ENCODE peak calls at places on chromosomes 5 and 9, in four cellular contexts. Y is CD8-positive, alpha-beta T cell; V is ovary; A is endodermal cell. F is an unnamed sample.

GRCh38 chr9:80797427-80797825 is 891.9 kb downstream of the TLE1 start:
- DNase-seq in V (no peak), Y (no peak), A (no peak), F (peak; percentile 63)

GRCh38 chr9:113509463-113509862 is 45.9 kb downstream of the RGS3 start:
- DNase-seq in V (no peak), Y (no peak), A (no peak), F (no peak)

GRCh38 chr9:29685531-29685930 is 2112.2 kb upstream of the C9orf72 start:
- DNase-seq in Y (no peak), A (no peak), V (no peak), F (no peak)

GRCh38 chr9:96367943-96368342 is 15.6 kb downstream of the SLC35D2 start:
- DNase-seq in V (no peak), A (no peak), Y (no peak), F (no peak)

GRCh38 chr5:60487466-60487865 is 212.5 kb downstream of the DEPDC1B start:
- DNase-seq in Y (no peak), A (no peak), V (no peak), F (no peak)

GRCh38 chr9:107759823-107760166 is 270.2 kb upstream of the KLF4 start:
- DNase-seq in V (no peak), Y (no peak), A (no peak), F (no peak)

GRCh38 chr5:130476325-130476724 is 572.1 kb downstream of the CHSY3 start:
- DNase-seq in Y (no peak), V (no peak), A (no peak), F (no peak)

GRCh38 chr5:137101544-137101943 is 397.6 kb downstream of the SPOCK1 start:
- DNase-seq in A (no peak), V (no peak), Y (no peak), F (no peak)

GRCh38 chr9:20640331-20641187 is 18.3 kb upstream of the MLLT3 start:
- DNase-seq in Y (peak; percentile 84), V (peak; percentile 18), A (no peak), F (peak; percentile 93)

GRCh38 chr5:66959668-66960067 is 236.9 kb downstream of the CD180 start:
- DNase-seq in Y (no peak), V (no peak), A (no peak), F (no peak)

GRCh38 chr5:128684951-128685350 is 146.9 kb upstream of the FBN2 start:
- DNase-seq in A (no peak), Y (no peak), V (no peak), F (no peak)

GRCh38 chr9:6680797-6681146 is 35.2 kb upstream of the GLDC start:
- DNase-seq in Y (no peak), V (no peak), A (no peak), F (no peak)

GRCh38 chr9:94983552-94983951 is 257.1 kb downstream of the AOPEP start:
- DNase-seq in A (no peak), V (no peak), Y (no peak), F (no peak)

GRCh38 chr5:142726188-142726731 is 40.4 kb upstream of the FGF1 start:
- DNase-seq in Y (no peak), V (no peak), A (no peak), F (no peak)

GRCh38 chr9:81814794-81815464 is 113.3 kb upstream of the SPATA31D4 start:
- DNase-seq in Y (no peak), A (no peak), V (no peak), F (no peak)

GRCh38 chr5:174972291-174972690 is 247.9 kb downstream of the MSX2 start:
- DNase-seq in Y (no peak), A (no peak), V (no peak), F (no peak)

GRCh38 chr9:5459289-5459829 is 9.0 kb downstream of the CD274 start:
- DNase-seq in Y (no peak), A (peak; percentile 53), V (no peak), F (no peak)

GRCh38 chr5:132011561-132012384 is at the start of gene ACSL6:
- DNase-seq in Y (peak; percentile 63), A (peak; percentile 81), V (peak; percentile 21), F (no peak)

GRCh38 chr9:136291306-136292025 is 12.4 kb downstream of the CCDC187 start:
- DNase-seq in Y (no peak), V (no peak), A (no peak), F (no peak)

DNA sequence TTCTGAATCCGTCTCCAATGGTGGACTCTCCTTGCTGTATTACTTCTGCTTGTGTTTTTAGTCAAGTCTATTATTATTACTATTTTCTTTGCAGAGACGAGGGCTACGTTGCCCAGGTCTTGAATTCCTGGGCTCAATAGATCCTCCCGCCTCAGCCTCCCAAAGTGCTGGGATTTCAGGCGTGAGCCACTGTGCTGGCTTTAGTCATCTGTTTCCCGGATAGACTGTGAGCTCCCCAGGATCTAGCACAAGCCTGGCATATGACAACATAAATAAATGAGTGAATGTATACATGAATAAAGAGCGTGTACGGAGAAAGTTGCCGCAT is 439 bp upstream of the DDX46 start:
- DNase-seq in A (no peak), V (no peak), Y (no peak), F (no peak)
- H3K27ac ChIP-seq in A (no peak overlapping the region), V (no peak overlapping the region), Y (peak overlapping the region; percentile 18), F (peak overlapping the region; percentile 91)

GRCh38 chr5:125115180-125115495 is 368.7 kb upstream of the ZNF608 start:
- DNase-seq in Y (no peak), V (no peak), A (no peak), F (no peak)
- H3K4me3 ChIP-seq in Y (no peak overlapping the region), V (no peak overlapping the region), A (no peak overlapping the region), F (no peak overlapping the region)

GRCh38 chr9:122195875-122196274 is 32.9 kb downstream of the LHX6 start:
- DNase-seq in V (no peak), Y (no peak), A (no peak), F (no peak)

GRCh38 chr9:122201641-122202040 is 27.1 kb downstream of the LHX6 start:
- DNase-seq in Y (no peak), A (no peak), V (no peak), F (no peak)

GRCh38 chr9:122197334-122197872 is 31.4 kb downstream of the LHX6 start:
- DNase-seq in A (no peak), V (no peak), Y (no peak), F (no peak)

GRCh38 chr9:122200960-122201635 is 27.7 kb downstream of the LHX6 start:
- DNase-seq in Y (no peak), A (no peak), V (no peak), F (no peak)

GRCh38 chr9:122197882-122198281 is 30.9 kb downstream of the LHX6 start:
- DNase-seq in V (no peak), A (no peak), Y (no peak), F (no peak)
- H3K27ac ChIP-seq in V (no peak overlapping the region), A (no peak overlapping the region), Y (no peak overlapping the region), F (no peak overlapping the region)

GRCh38 chr9:105930007-105930627 is 235.8 kb downstream of the TMEM38B start:
- DNase-seq in A (no peak), Y (no peak), V (no peak), F (no peak)
- H3K4me3 ChIP-seq in A (no peak overlapping the region), Y (no peak overlapping the region), V (no peak overlapping the region), F (no peak overlapping the region)

DNA sequence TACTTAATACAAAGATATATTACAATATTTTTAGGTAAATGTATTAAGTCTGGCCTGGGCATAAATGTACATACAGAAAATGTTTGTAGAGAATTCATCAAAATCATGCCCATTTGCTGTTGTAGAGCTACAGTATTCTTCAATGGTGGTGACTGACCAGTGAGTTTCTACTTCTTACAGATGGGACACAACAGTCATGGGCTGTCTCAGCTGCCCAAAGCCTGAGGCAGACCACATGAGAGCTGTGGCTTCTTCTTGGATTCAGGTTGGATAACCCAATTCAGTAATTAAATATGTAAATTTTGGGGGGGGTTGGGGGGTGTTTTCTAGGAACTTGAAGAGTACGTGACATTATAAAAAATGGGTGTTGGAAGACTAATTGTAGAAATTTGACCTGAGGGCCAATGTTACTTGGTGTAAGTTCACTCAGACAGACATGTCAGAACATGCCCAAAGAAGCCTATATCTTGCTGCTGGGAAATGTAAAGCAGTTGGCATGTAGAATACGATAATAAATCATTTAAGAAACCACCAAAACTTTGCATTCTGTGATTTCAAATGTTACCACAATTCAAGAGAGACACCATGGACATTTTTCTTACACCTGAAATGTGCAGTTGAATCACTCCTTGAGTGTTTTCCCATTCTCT is 17.9 kb downstream of the STARD4 start:
- DNase-seq in A (no peak), Y (no peak), V (no peak), F (peak; percentile 7)
- H3K27ac ChIP-seq in A (peak overlapping the region; percentile 9), Y (no peak overlapping the region), V (no peak overlapping the region), F (no peak overlapping the region)

GRCh38 chr5:81408496-81408895 is 14.6 kb upstream of the ACOT12 start:
- DNase-seq in A (no peak), V (no peak), Y (no peak), F (no peak)

GRCh38 chr5:81409361-81409760 is 15.4 kb upstream of the ACOT12 start:
- DNase-seq in V (no peak), A (no peak), Y (no peak), F (no peak)

GRCh38 chr5:81409845-81410369 is 16.0 kb upstream of the ACOT12 start:
- DNase-seq in A (no peak), Y (no peak), V (no peak), F (no peak)
- H3K4me3 ChIP-seq in A (no peak overlapping the region), Y (no peak overlapping the region), V (no peak overlapping the region), F (no peak overlapping the region)

DNA sequence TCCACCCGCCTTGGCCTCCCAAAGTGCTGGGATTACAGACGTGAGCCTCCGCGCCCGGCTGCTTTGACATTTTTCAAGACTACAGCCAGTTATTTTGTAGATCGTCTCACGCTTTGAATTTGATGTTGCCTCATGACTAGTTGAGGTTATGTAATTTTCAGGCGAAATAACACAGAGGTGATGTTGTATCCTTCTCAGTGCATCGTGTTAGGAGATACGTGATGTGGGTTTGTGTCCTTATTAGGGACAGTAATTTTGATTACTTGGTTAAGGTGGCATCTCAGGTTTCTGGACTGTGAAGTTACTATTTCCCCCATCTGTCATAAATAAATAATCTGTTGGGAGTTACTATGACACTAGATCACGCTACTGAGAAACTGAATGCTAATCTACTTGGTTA is 25.0 kb downstream of the CTNNA1 start:
- DNase-seq in V (no peak), Y (no peak), A (no peak), F (no peak)
- H3K27ac ChIP-seq in V (no peak overlapping the region), Y (no peak overlapping the region), A (no peak overlapping the region), F (no peak overlapping the region)

DNA sequence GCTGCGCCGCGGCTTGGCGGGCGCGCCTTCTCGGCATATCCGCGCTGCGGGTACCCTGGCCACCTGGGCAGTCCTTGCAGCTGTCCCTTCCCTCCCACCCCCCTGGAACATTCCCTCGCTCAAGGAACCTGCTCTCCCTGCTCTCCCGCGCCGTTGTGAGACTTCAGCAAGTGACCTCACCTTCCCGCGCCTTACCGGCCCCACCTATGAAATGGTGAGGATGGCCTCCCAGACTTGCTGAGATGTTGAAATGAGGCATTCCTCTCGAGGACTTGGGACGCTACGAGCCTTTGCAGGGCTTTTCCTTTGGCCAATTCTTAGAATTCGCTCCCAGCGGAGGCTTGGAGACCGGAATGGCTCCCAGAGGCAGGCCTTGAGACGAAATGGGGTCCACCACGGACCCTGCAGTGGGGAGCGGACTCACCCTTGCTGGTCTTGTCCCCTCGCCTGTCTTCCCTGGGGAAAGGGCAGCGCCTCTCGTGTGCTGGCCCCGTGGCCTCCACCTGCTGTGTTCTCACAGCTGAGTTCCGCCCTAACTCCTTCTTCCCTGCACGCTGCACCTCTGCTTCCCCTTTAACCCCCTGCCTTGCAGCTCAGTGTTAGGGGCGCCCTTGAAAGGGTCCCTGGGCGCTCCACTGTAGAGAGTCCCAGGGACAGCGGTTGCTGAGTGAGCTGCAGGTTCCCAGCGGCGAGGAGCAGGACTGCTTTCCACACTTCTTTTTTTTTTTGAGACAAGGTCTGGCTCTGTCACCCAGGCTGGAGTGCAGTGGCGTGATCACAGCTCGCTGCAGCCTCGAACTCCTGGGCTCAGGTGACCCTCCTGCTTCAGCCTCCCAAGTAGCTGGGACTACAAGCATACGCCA is 907 bp downstream of the HMCN2 start:
- DNase-seq in Y (no peak), V (no peak), A (peak; percentile 84), F (no peak)
- H3K4me3 ChIP-seq in Y (no peak overlapping the region), V (peak overlapping the region; percentile 24), A (peak overlapping the region; percentile 45), F (peak overlapping the region; percentile 37)

GRCh38 chr5:88838500-88838899 is 44.5 kb downstream of the MEF2C start:
- DNase-seq in Y (no peak), V (no peak), A (no peak), F (no peak)
- H3K27ac ChIP-seq in Y (no peak overlapping the region), V (peak overlapping the region; percentile 13), A (no peak overlapping the region), F (no peak overlapping the region)